ENCODE peak calls at places on chromosomes 13 and 19, in six cellular contexts. S is body of pancreas, J is foreskin fibroblast, D is colonic mucosa, G is cardiac fibroblast, N is dorsolateral prefrontal cortex. F is an unnamed sample.
A peak's percentile ranks its signal among the peaks of the same experiment; 100 is the strongest.

GRCh38 chr13:20182231-20182846 is 10.4 kb downstream of the GJB2 start:
- DNase-seq in D (no peak), S (peak; percentile 61), N (peak; percentile 27), G (peak; percentile 82), J (peak; percentile 82), F (peak; percentile 85)

GRCh38 chr13:53562419-53562818 is 533.8 kb downstream of the OLFM4 start:
- DNase-seq in N (no peak), D (no peak), G (no peak), J (no peak), S (no peak), F (no peak)

GRCh38 chr13:27789495-27790303 is 2.6 kb upstream of the GSX1 start:
- DNase-seq in S (no peak), N (no peak), J (no peak), D (no peak), G (no peak), F (no peak)

GRCh38 chr19:45471866-45472556 is 4.2 kb downstream of the FOSB start:
- DNase-seq in J (no peak), S (no peak), D (no peak), G (no peak), N (no peak), F (no peak)

GRCh38 chr19:52214241-52214640 is 24.4 kb downstream of the PPP2R1A start:
- DNase-seq in G (no peak), N (no peak), D (no peak), S (no peak), J (no peak), F (no peak)

GRCh38 chr19:17079710-17080440 is 4.3 kb downstream of the MYO9B start:
- DNase-seq in D (peak; percentile 43), N (peak; percentile 61), G (peak; percentile 99), J (peak; percentile 97), S (peak; percentile 47), F (peak; percentile 97)

GRCh38 chr13:87944038-87944437 is 272.9 kb downstream of the SLITRK5 start:
- DNase-seq in J (no peak), N (no peak), S (no peak), G (no peak), D (no peak), F (no peak)

GRCh38 chr13:113906566-113906965 is 42.7 kb upstream of the GAS6 start:
- DNase-seq in J (no peak), G (no peak), N (peak; percentile 15), S (no peak), D (peak; percentile 16), F (no peak)

GRCh38 chr13:109058071-109058470 is 428.7 kb downstream of the MYO16 start:
- DNase-seq in S (no peak), G (no peak), D (no peak), N (no peak), J (no peak), F (no peak)

GRCh38 chr13:65856464-65856863 is 1373.7 kb downstream of the PCDH9 start:
- DNase-seq in N (no peak), S (no peak), D (no peak), G (peak; percentile 66), J (peak; percentile 84), F (no peak)

GRCh38 chr13:78241278-78241919 is 322.8 kb upstream of the EDNRB start:
- DNase-seq in G (peak; percentile 67), S (no peak), J (peak; percentile 4), N (no peak), D (peak; percentile 35), F (peak; percentile 59)

GRCh38 chr19:10718205-10719196 is 622 bp downstream of the DNM2 start:
- DNase-seq in D (no peak), G (peak; percentile 49), S (peak; percentile 44), J (peak; percentile 75), N (peak; percentile 75), F (peak; percentile 68)

GRCh38 chr19:41795031-41795461 is 1.3 kb upstream of the CEACAM3 start:
- DNase-seq in G (peak; percentile 58), S (peak; percentile 69), N (peak; percentile 18), D (peak; percentile 77), J (peak; percentile 65), F (peak; percentile 61)

GRCh38 chr13:84648069-84648640 is 765.9 kb upstream of the SLITRK1 start:
- DNase-seq in N (no peak), S (no peak), G (peak; percentile 22), J (no peak), D (no peak), F (no peak)

GRCh38 chr19:49120325-49120683 is 960 bp downstream of the PPFIA3 start:
- DNase-seq in N (no peak), J (no peak), D (no peak), S (no peak), G (no peak), F (no peak)
- H3K4me3 ChIP-seq in N (peak overlapping the region; percentile 82), J (no peak overlapping the region), D (peak overlapping the region; percentile 68), S (no peak overlapping the region), G (no peak overlapping the region), F (no peak overlapping the region)

DNA sequence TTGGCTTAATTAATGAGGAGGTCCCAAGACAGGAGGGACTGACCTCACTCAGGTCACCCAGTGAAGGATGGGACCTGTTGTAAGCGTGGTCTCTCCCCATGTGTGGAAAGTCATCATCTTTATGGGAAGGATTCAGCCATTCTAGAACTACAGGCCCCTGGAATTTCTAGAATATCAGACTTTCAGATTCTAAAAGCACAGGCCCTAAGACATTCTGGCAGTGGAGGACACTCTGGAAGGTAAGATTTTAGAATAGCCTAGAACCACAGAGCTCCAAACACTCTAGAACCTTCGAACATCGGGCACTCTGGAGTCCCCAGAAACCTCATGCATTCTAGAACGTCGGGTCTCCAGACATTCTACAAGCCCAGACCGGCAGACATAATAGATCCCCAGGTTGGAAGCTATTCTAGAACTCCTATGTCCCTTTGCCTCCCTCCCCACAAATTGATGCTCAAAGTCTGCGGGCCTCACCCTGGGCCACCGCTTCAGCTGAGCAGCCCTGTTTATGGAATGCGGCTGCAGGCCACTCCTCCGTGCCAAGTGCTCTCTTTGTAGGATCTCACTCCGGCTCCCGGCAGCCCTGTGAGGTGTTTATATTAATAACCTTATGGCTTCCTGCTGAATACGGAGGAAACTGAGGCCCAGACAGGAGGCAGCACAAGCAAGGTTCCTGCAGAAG is 1.9 kb upstream of the KLK15 start:
- DNase-seq in N (no peak), J (peak; percentile 30), S (peak; percentile 51), G (peak; percentile 6), D (peak; percentile 62), F (no peak)
- TF ChIP-seq CTCF in N (no peak), J (no peak), S (no peak), G (no peak), D (no peak), F (no peak)

GRCh38 chr19:14441041-14441938 is 8.2 kb downstream of the PKN1 start:
- DNase-seq in G (no peak), N (no peak), S (no peak), D (no peak), J (peak; percentile 61), F (no peak)

GRCh38 chr19:14439014-14439413 is 5.9 kb downstream of the PKN1 start:
- DNase-seq in N (no peak), S (no peak), D (no peak), G (no peak), J (no peak), F (no peak)

GRCh38 chr19:14437578-14438140 is 4.6 kb downstream of the PKN1 start:
- DNase-seq in D (no peak), S (no peak), G (peak; percentile 50), N (no peak), J (no peak), F (no peak)

GRCh38 chr19:14442904-14443631 is 10.0 kb downstream of the PKN1 start:
- DNase-seq in N (no peak), D (no peak), J (no peak), S (no peak), G (no peak), F (no peak)

GRCh38 chr19:14440049-14440448 is 6.9 kb downstream of the PKN1 start:
- DNase-seq in S (peak; percentile 39), G (peak; percentile 10), D (peak; percentile 71), N (no peak), J (peak; percentile 52), F (peak; percentile 88)
- H3K4me3 ChIP-seq in S (no peak overlapping the region), G (no peak overlapping the region), D (peak overlapping the region; percentile 19), N (peak overlapping the region; percentile 33), J (no peak overlapping the region), F (peak overlapping the region; percentile 80)

GRCh38 chr13:41596190-41596589 is 138.8 kb downstream of the RGCC start:
- DNase-seq in N (no peak), S (no peak), G (peak; percentile 57), D (no peak), J (no peak), F (no peak)
- TF ChIP-seq CTCF in N (no peak), S (no peak), G (peak; percentile 27), D (no peak), J (peak; percentile 32), F (no peak)

GRCh38 chr19:40582467-40582866 is 5.8 kb downstream of the SHKBP1 start:
- DNase-seq in G (no peak), N (no peak), J (no peak), D (no peak), S (no peak), F (no peak)
- H3K4me3 ChIP-seq in G (no peak overlapping the region), N (no peak overlapping the region), J (no peak overlapping the region), D (no peak overlapping the region), S (no peak overlapping the region), F (no peak overlapping the region)

GRCh38 chr13:98171806-98172569 is 5.1 kb downstream of the RNF113B start:
- DNase-seq in N (peak; percentile 64), D (no peak), S (peak; percentile 33), J (peak; percentile 28), G (peak; percentile 60), F (no peak)

GRCh38 chr13:98173431-98173921 is 3.6 kb downstream of the RNF113B start:
- DNase-seq in D (no peak), S (peak; percentile 51), N (no peak), J (peak; percentile 95), G (peak; percentile 95), F (no peak)

GRCh38 chr13:98174321-98174720 is 2.7 kb downstream of the RNF113B start:
- DNase-seq in D (no peak), S (no peak), N (no peak), J (peak; percentile 12), G (no peak), F (no peak)

GRCh38 chr13:98172570-98173405 is 4.3 kb downstream of the RNF113B start:
- DNase-seq in D (no peak), S (no peak), J (peak; percentile 18), G (peak; percentile 45), N (no peak), F (no peak)

DNA sequence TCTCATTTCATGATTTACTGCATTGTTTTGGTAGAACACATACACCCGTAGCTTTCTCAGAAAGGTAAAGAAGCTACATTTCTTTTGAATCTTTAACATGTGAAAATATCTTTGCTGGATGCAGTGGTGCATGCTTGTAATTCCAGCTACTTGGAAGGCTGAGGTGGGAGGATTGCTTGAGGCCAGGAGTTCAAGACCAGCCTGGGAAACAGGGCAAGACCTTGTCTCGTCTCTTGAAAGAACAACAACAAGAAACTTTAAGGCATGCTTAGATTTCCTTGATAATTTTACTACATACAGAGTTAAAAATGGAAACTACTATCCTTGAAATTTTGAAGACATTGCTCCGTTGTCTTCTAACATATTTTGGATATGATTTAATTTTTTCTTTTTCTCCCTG is 7.7 kb downstream of the RNF113B start:
- DNase-seq in J (no peak), N (no peak), D (no peak), S (no peak), G (no peak), F (no peak)
- TF ChIP-seq CTCF in J (no peak), N (no peak), D (no peak), S (no peak), G (no peak), F (no peak)